ENCODE peak calls at places on chromosomes 11 and 22, in five cellular contexts. U is left ventricle myocardium inferior, Z is T-helper 2 cell, D is LHCN-M2, N is neural progenitor cell. A is an unnamed sample.
A peak's percentile ranks its signal among the peaks of the same experiment; 100 is the strongest.

GRCh38 chr11:61327669-61328071 is 5.2 kb downstream of the DDB1 start:
- DNase-seq in Z (no peak), N (no peak), U (no peak), D (no peak), A (no peak)

GRCh38 chr11:370087-370941 is 1.0 kb downstream of the B4GALNT4 start:
- DNase-seq in Z (no peak), D (no peak), U (no peak), N (peak; percentile 82), A (peak; percentile 24)

GRCh38 chr11:65699306-65699705 is 12.7 kb upstream of the KAT5 start:
- DNase-seq in N (no peak), U (no peak), D (no peak), Z (no peak), A (no peak)

GRCh38 chr11:1834791-1835670 is at the start of gene SYT8:
- DNase-seq in U (no peak), Z (no peak), N (no peak), D (no peak), A (peak; percentile 26)

GRCh38 chr11:106475181-106475580 is 397.7 kb downstream of the AASDHPPT start:
- DNase-seq in Z (no peak), U (no peak), N (no peak), D (no peak), A (no peak)

GRCh38 chr22:43823911-43824665 is 12.0 kb upstream of the EFCAB6 start:
- DNase-seq in D (no peak), N (no peak), Z (no peak), U (no peak), A (no peak)

GRCh38 chr11:68099474-68100405 is 21.4 kb downstream of the CHKA start:
- DNase-seq in U (no peak), D (no peak), Z (no peak), N (no peak), A (no peak)

GRCh38 chr22:29344137-29344536 is 28.6 kb upstream of the RASL10A start:
- DNase-seq in D (peak; percentile 17), Z (no peak), N (no peak), U (peak; percentile 78), A (peak; percentile 88)

GRCh38 chr11:64044730-64045386 is 9.1 kb downstream of the FLRT1 start:
- DNase-seq in U (no peak), D (no peak), N (no peak), Z (no peak), A (no peak)

GRCh38 chr11:122703541-122704272 is 48.2 kb downstream of the UBASH3B start:
- DNase-seq in N (no peak), D (no peak), Z (no peak), U (no peak), A (no peak)

GRCh38 chr22:46864314-46865051 is 102.0 kb downstream of the TBC1D22A start:
- DNase-seq in Z (no peak), D (no peak), U (no peak), N (no peak), A (no peak)

GRCh38 chr22:37692627-37693285 is 4.1 kb upstream of the TRIOBP start:
- DNase-seq in D (no peak), Z (no peak), U (no peak), N (no peak), A (no peak)

GRCh38 chr11:34308821-34309585 is 48.8 kb downstream of the ABTB2 start:
- DNase-seq in D (no peak), U (no peak), Z (no peak), N (no peak), A (no peak)

GRCh38 chr22:49382451-49382735 is 445.3 kb downstream of the BRD1 start:
- DNase-seq in Z (no peak), U (no peak), D (no peak), N (no peak), A (no peak)

GRCh38 chr11:110176366-110177056 is 83.3 kb downstream of the ZC3H12C start:
- DNase-seq in N (no peak), D (no peak), Z (no peak), U (no peak), A (no peak)

GRCh38 chr11:82927264-82927880 is 25.8 kb downstream of the DDIAS start:
- DNase-seq in Z (no peak), U (no peak), D (peak; percentile 58), N (peak; percentile 61), A (no peak)

GRCh38 chr11:9838229-9838628 is 174.4 kb downstream of the SWAP70 start:
- DNase-seq in D (peak; percentile 71), N (no peak), U (no peak), Z (no peak), A (no peak)

GRCh38 chr11:8252946-8253345 is 10.7 kb downstream of the LMO1 start:
- DNase-seq in D (no peak), U (no peak), N (no peak), Z (no peak), A (no peak)

GRCh38 chr11:116853461-116854073 is 16.1 kb upstream of the APOA1 start:
- DNase-seq in N (no peak), U (no peak), D (peak; percentile 97), Z (peak; percentile 29), A (no peak)

GRCh38 chr11:35964846-35965245 is 21.0 kb downstream of the LDLRAD3 start:
- DNase-seq in Z (no peak), U (no peak), D (no peak), N (no peak), A (no peak)

GRCh38 chr11:116207781-116208180 is 565.0 kb downstream of the BUD13 start:
- DNase-seq in N (no peak), U (no peak), Z (no peak), D (no peak), A (no peak)

GRCh38 chr11:14249121-14249963 is 109.6 kb downstream of the RRAS2 start:
- DNase-seq in D (peak; percentile 46), N (peak; percentile 87), U (peak; percentile 37), Z (peak; percentile 56), A (peak; percentile 60)

GRCh38 chr11:49533204-49533603 is 324.8 kb upstream of the FOLH1 start:
- DNase-seq in N (no peak), U (no peak), Z (no peak), D (no peak), A (no peak)

GRCh38 chr22:29219881-29220670 is 14.4 kb downstream of the EMID1 start:
- DNase-seq in N (no peak), D (no peak), U (no peak), Z (no peak), A (no peak)

GRCh38 chr11:8258771-8259170 is 4.9 kb downstream of the LMO1 start:
- DNase-seq in N (no peak), D (peak; percentile 20), U (no peak), Z (no peak), A (peak; percentile 18)

GRCh38 chr22:26648011-26648497 is 9.3 kb upstream of the MIAT start:
- DNase-seq in Z (no peak), D (peak; percentile 59), N (peak; percentile 94), U (no peak), A (no peak)

GRCh38 chr11:80831374-80831773 is 1390.5 kb upstream of the TENM4 start:
- DNase-seq in Z (no peak), D (no peak), U (no peak), N (no peak), A (no peak)

GRCh38 chr11:44681698-44682097 is 45.1 kb upstream of the TSPAN18 start:
- DNase-seq in D (peak; percentile 9), Z (no peak), U (no peak), N (no peak), A (no peak)

GRCh38 chr11:17768547-17768946 is 34.0 kb downstream of the KCNC1 start:
- DNase-seq in D (no peak), Z (no peak), N (no peak), U (no peak), A (no peak)

GRCh38 chr22:33114570-33114969 is 56.4 kb upstream of the SYN3 start:
- DNase-seq in N (no peak), U (no peak), Z (no peak), D (no peak), A (no peak)

GRCh38 chr11:116226731-116227130 is 546.1 kb downstream of the BUD13 start:
- DNase-seq in N (no peak), U (no peak), Z (no peak), D (no peak), A (no peak)

GRCh38 chr22:37492428-37493344 is 6.5 kb upstream of the MFNG start:
- DNase-seq in Z (peak; percentile 45), D (peak; percentile 64), U (no peak), N (peak; percentile 70), A (no peak)

GRCh38 chr22:27124336-27125023 is 467.1 kb downstream of the MIAT start:
- DNase-seq in Z (no peak), D (peak; percentile 45), U (peak; percentile 59), N (no peak), A (peak; percentile 61)

GRCh38 chr11:13269775-13270174 is 7.8 kb upstream of the BMAL1 start:
- DNase-seq in Z (no peak), D (peak; percentile 63), U (no peak), N (no peak), A (no peak)

GRCh38 chr11:121767433-121767832 is 314.7 kb upstream of the SORL1-AS1 start:
- DNase-seq in U (no peak), Z (no peak), D (no peak), N (no peak), A (no peak)

GRCh38 chr11:34331329-34331728 is 26.5 kb downstream of the ABTB2 start:
- DNase-seq in D (peak; percentile 82), U (no peak), N (no peak), Z (no peak), A (no peak)